ENCODE peak calls at places on chromosomes 7 and 10, in eight cellular contexts. L is tibial nerve, C is uterus, K is spleen, I is ovary, Q is stomach, M is lower leg skin, O is vagina. Y is an unnamed sample.

GRCh38 chr7:92835851-92836488 is 403 bp downstream of the CDK6 start:
- DNase-seq in L (no peak), C (peak), K (peak), I (no peak), Q (peak), M (no peak), O (no peak), Y (peak)

GRCh38 chr10:8104005-8104404 is 49.5 kb downstream of the GATA3 start:
- DNase-seq in L (no peak), C (no peak), K (no peak), I (no peak), Q (no peak), M (no peak), O (no peak), Y (no peak)

GRCh38 chr10:130713731-130714130 is 577.5 kb downstream of the GLRX3 start:
- DNase-seq in L (no peak), C (no peak), K (no peak), I (no peak), Q (no peak), M (no peak), O (no peak), Y (no peak)

GRCh38 chr10:28796606-28797512 is 119.5 kb downstream of the BAMBI start:
- DNase-seq in L (no peak), C (peak), K (no peak), I (peak), Q (peak), M (no peak), O (no peak), Y (peak)

GRCh38 chr7:134481167-134481566 is 22.3 kb upstream of the AKR1B1 start:
- DNase-seq in L (no peak), C (no peak), K (no peak), I (no peak), Q (no peak), M (no peak), O (no peak), Y (no peak)

GRCh38 chr7:155710035-155710434 is 65.6 kb downstream of the RBM33 start:
- DNase-seq in L (no peak), C (no peak), K (no peak), I (no peak), Q (no peak), M (no peak), O (no peak), Y (no peak)

GRCh38 chr10:78904196-78904595 is 164.6 kb upstream of the ZMIZ1 start:
- DNase-seq in L (no peak), C (no peak), K (peak), I (no peak), Q (peak), M (peak), O (peak), Y (no peak)

GRCh38 chr7:143884978-143885559 is 16.9 kb downstream of the TCAF1 start:
- DNase-seq in L (no peak), C (peak), K (peak), I (peak), Q (no peak), M (no peak), O (no peak), Y (peak)

GRCh38 chr10:23291551-23292334 is 52.9 kb downstream of the C10orf67 start:
- DNase-seq in L (no peak), C (no peak), K (no peak), I (no peak), Q (no peak), M (no peak), O (no peak), Y (no peak)

GRCh38 chr7:30564243-30564892 is 30.3 kb upstream of the GARS1 start:
- DNase-seq in L (peak), C (peak), K (peak), I (peak), Q (peak), M (peak), O (no peak), Y (peak)

GRCh38 chr10:58512470-58513188 is at the start of gene BICC1:
- DNase-seq in L (peak), C (peak), K (peak), I (peak), Q (no peak), M (peak), O (no peak), Y (no peak)

GRCh38 chr7:80187279-80187678 is 52.6 kb downstream of the GNAI1 start:
- DNase-seq in L (no peak), C (no peak), K (no peak), I (no peak), Q (no peak), M (no peak), O (no peak), Y (no peak)

GRCh38 chr7:20784311-20785210 is 2.1 kb downstream of the SP8 start:
- DNase-seq in L (no peak), C (no peak), K (no peak), I (no peak), Q (no peak), M (no peak), O (no peak), Y (peak)

GRCh38 chr7:29866490-29866930 is 60.2 kb downstream of the WIPF3 start:
- DNase-seq in L (peak), C (no peak), K (no peak), I (peak), Q (peak), M (no peak), O (no peak), Y (no peak)

GRCh38 chr10:92811986-92812385 is 36.3 kb upstream of the EXOC6 start:
- DNase-seq in L (no peak), C (no peak), K (no peak), I (no peak), Q (no peak), M (no peak), O (no peak), Y (no peak)

GRCh38 chr10:79417266-79417665 is 28.2 kb downstream of the ZCCHC24 start:
- DNase-seq in L (no peak), C (no peak), K (peak), I (peak), Q (no peak), M (no peak), O (no peak), Y (no peak)

GRCh38 chr10:70558871-70559810 is 43.4 kb downstream of the PRF1 start:
- DNase-seq in L (no peak), C (no peak), K (peak), I (peak), Q (peak), M (no peak), O (no peak), Y (peak)

GRCh38 chr10:101587725-101588614 is at the start of the genes DPCD and POLL:
- DNase-seq in L (peak), C (peak), K (peak), I (peak), Q (peak), M (peak), O (peak), Y (peak)

GRCh38 chr7:111224354-111225231 is 133.7 kb downstream of the LRRN3 start:
- DNase-seq in L (no peak), C (no peak), K (no peak), I (no peak), Q (no peak), M (no peak), O (no peak), Y (peak)

GRCh38 chr10:43322769-43323168 is 48.7 kb upstream of the FXYD4 start:
- DNase-seq in L (peak), C (peak), K (peak), I (peak), Q (peak), M (peak), O (no peak), Y (peak)
- TF ChIP-seq POLR2A in L (no peak), C (no peak), K (no peak), I (no peak), Q (no peak), M (no peak), O (no peak), Y (no peak)

DNA sequence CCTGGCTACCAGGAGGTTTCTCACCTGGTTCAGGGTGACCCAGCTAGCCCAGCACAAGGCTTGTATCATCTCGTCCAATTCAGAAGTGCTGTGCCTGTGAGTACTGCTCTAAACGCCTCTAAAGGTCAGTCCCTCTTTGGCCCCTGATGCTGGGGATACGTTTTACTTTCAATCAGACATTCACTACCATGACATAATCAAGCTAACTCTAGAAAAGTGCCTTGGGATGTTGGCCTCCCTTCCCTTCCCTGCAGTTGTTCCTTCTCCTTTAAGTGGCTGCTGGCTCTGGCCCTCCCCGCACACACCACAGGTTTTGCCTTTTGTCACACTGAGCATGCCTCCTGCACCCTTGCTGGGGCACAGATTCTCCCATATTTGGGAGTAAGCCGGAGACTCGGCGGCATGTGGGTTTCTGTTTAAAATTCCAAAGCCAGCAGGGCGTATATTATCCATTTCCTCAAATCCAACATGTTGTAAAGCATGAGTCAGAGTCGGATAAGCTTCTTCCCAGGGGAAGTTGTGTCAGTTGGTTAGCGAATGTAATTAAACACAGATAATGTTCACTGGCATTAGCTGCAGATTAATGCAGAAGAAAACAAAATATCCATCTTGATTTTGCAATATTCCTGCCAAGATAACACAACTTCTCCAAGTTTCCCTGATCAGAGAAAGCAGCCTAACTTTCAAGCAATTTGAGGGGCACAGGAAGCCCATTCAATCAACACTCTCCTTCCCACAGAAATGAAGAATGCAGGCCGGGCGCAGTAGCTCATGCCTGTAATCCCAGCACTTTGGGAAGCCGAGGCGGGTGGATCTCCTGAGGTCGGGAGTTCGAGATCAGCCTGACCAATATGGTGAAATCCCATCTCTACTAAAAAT is 31.8 kb upstream of the VCL start:
- DNase-seq in L (peak), C (peak), K (no peak), I (peak), Q (peak), M (peak), O (peak), Y (no peak)
- TF ChIP-seq POLR2A in L (no peak), C (peak), K (no peak), I (no peak), Q (no peak), M (no peak), O (no peak), Y (no peak)

DNA sequence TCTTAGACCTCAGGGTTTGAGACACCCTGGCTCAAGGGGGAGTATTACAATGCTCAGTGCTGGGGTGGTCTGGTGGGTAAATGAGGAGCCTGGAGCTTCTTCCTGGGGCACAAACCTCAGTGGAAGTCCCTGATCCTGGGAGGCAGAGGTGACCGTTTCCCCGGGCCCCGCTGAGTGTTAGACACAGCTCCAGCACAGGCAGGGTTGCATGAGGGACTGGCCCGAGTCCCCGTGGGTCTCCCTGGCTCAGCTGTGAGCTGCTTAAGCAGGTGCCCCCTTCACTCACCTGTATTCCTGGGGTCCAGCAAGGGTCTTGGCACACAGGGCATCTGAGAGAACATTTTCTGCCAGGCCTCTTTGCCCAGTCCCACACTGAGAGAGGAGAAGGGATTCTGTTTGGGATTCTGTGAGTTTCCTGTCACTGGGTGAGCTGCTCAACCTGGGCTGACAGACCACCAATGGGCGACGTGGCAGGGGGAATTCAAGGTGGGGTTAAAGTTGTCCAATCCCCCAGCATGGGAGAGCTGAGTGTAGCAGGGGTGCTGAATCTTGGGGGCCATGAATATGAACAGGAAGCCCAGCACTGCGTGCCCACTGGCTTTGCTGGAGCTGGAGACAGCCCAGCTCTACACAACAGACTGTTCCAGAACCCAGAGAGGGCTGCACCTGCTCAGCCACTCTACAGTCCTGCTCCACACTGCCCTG is 29.9 kb downstream of the DDIT4 start:
- DNase-seq in L (no peak), C (no peak), K (no peak), I (no peak), Q (no peak), M (no peak), O (no peak), Y (no peak)
- TF ChIP-seq POLR2A in L (no peak), C (no peak), K (no peak), I (no peak), Q (no peak), M (no peak), O (no peak), Y (no peak)

DNA sequence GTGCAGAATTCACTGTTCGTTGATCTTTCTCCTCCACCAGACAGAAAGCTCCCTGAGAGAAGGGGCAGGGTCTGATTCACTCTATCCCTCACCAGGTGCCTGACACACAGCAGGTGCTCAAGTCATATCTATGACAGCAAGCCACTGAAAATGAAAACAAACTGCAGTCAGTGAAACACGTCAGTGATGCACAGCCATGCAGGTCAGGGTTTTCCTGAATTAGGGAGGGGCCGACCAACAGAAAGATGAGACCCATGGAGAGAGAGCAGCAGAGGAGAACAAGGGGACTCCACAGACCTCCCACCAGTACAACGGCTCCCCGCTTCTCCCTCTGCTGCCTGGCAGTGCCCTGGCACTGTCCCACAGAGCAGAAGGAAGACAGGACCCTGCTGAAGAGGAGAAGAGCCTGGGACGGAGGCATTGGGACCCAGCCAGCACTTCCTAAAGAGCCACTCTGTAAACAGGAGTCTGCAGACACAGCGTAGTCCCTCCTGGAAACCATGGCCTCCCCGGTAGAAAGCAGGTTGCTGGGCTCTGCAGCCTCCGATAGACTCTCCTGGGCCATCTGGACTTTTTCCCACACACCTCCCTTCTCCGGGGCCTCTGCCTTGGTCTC is 50.3 kb downstream of the FAM53B start:
- DNase-seq in L (no peak), C (no peak), K (peak), I (peak), Q (no peak), M (no peak), O (no peak), Y (peak)
- TF ChIP-seq POLR2A in L (no peak), C (no peak), K (no peak), I (no peak), Q (no peak), M (no peak), O (no peak), Y (no peak)

Y was measured in erythroblast.